ENCODE peak calls at places on chromosomes 3 and 15, in ten cellular contexts. H is WERI-Rb-1; X is CD4-positive, alpha-beta memory T cell; Y is left ventricle myocardium inferior; E is K562; U is CD8-positive, alpha-beta memory T cell; W is left lung; T is CD4-positive, alpha-beta T cell; N is uterus; K is cardiac muscle cell. P is an unnamed sample.

GRCh38 chr3:169907476-169907875 is 3.9 kb upstream of the SAMD7 start:
- DNase-seq in H (no peak), X (no peak), Y (no peak), E (no peak), U (no peak), W (no peak), T (no peak), N (no peak), K (no peak), P (no peak)

GRCh38 chr3:52446631-52447511 is 2.0 kb upstream of the SEMA3G start:
- DNase-seq in H (peak; percentile 76), X (peak; percentile 64), Y (peak; percentile 60), E (peak; percentile 68), U (peak; percentile 79), W (no peak), T (peak; percentile 65), N (peak; percentile 62), K (peak; percentile 80), P (no peak)

GRCh38 chr15:96720251-96720650 is 389.8 kb downstream of the NR2F2 start:
- DNase-seq in H (no peak), X (no peak), Y (no peak), E (no peak), U (no peak), W (no peak), T (no peak), N (no peak), K (no peak), P (no peak)

GRCh38 chr15:88624156-88624970 is 3.2 kb downstream of the AEN start:
- DNase-seq in H (no peak), X (peak; percentile 76), Y (no peak), E (no peak), U (peak; percentile 61), W (no peak), T (peak; percentile 42), N (peak; percentile 46), K (peak; percentile 35), P (no peak)

GRCh38 chr3:65751123-65751700 is 287.5 kb downstream of the MAGI1 start:
- DNase-seq in H (peak; percentile 66), X (no peak), Y (peak; percentile 25), E (peak; percentile 26), U (no peak), W (no peak), T (no peak), N (peak; percentile 16), K (peak; percentile 79), P (no peak)

GRCh38 chr3:32440481-32441350 is 49.1 kb downstream of the CMTM7 start:
- DNase-seq in H (peak; percentile 33), X (no peak), Y (no peak), E (peak; percentile 3), U (no peak), W (no peak), T (no peak), N (no peak), K (no peak), P (no peak)

GRCh38 chr3:119380697-119381096 is 82.7 kb downstream of the TMEM39A start:
- DNase-seq in H (no peak), X (no peak), Y (no peak), E (no peak), U (no peak), W (no peak), T (no peak), N (no peak), K (no peak), P (no peak)

GRCh38 chr3:184688251-184688851 is 23.5 kb downstream of the MAGEF1 start:
- DNase-seq in H (no peak), X (no peak), Y (no peak), E (no peak), U (no peak), W (no peak), T (no peak), N (peak; percentile 70), K (no peak), P (no peak)

GRCh38 chr3:183428140-183429023 is at the start of gene MCF2L2:
- DNase-seq in H (peak; percentile 61), X (peak; percentile 82), Y (peak; percentile 78), E (peak; percentile 85), U (peak; percentile 84), W (peak; percentile 58), T (peak; percentile 66), N (peak; percentile 23), K (peak; percentile 80), P (no peak)

GRCh38 chr3:123633530-123633929 is 48.7 kb upstream of the HACD2 start:
- DNase-seq in H (no peak), X (no peak), Y (no peak), E (no peak), U (no peak), W (no peak), T (no peak), N (no peak), K (no peak), P (no peak)

GRCh38 chr3:120645083-120645800 is 36.8 kb downstream of the HGD start:
- DNase-seq in H (no peak), X (no peak), Y (no peak), E (no peak), U (no peak), W (no peak), T (no peak), N (no peak), K (no peak), P (no peak)

GRCh38 chr3:31027191-31027761 is 132.8 kb upstream of the GADL1 start:
- DNase-seq in H (no peak), X (no peak), Y (no peak), E (no peak), U (no peak), W (no peak), T (no peak), N (no peak), K (no peak), P (no peak)

GRCh38 chr3:154182322-154182922 is 61.2 kb downstream of the ARHGEF26 start:
- DNase-seq in H (no peak), X (no peak), Y (no peak), E (no peak), U (no peak), W (no peak), T (no peak), N (no peak), K (no peak), P (no peak)

GRCh38 chr15:53472883-53473282 is 286.6 kb downstream of the WDR72 start:
- DNase-seq in H (no peak), X (no peak), Y (no peak), E (no peak), U (no peak), W (no peak), T (no peak), N (no peak), K (no peak), P (no peak)

GRCh38 chr3:29286841-29287240 is 6.0 kb downstream of the RBMS3 start:
- DNase-seq in H (no peak), X (no peak), Y (no peak), E (no peak), U (no peak), W (no peak), T (no peak), N (no peak), K (no peak), P (no peak)

GRCh38 chr15:101618056-101618455 is 34.1 kb downstream of the TM2D3 start:
- DNase-seq in H (no peak), X (no peak), Y (no peak), E (no peak), U (no peak), W (no peak), T (no peak), N (no peak), K (no peak), P (no peak)

GRCh38 chr15:101617390-101617965 is 34.7 kb downstream of the TM2D3 start:
- DNase-seq in H (no peak), X (no peak), Y (peak; percentile 36), E (no peak), U (no peak), W (no peak), T (no peak), N (no peak), K (no peak), P (no peak)

GRCh38 chr15:101619615-101619865 is 32.6 kb downstream of the TM2D3 start:
- DNase-seq in H (no peak), X (no peak), Y (no peak), E (no peak), U (no peak), W (no peak), T (no peak), N (no peak), K (no peak), P (no peak)

GRCh38 chr15:101620645-101621044 is 31.5 kb downstream of the TM2D3 start:
- DNase-seq in H (no peak), X (no peak), Y (no peak), E (no peak), U (no peak), W (no peak), T (no peak), N (no peak), K (peak; percentile 40), P (no peak)

GRCh38 chr15:101618861-101619614 is 33.1 kb downstream of the TM2D3 start:
- DNase-seq in H (no peak), X (no peak), Y (no peak), E (no peak), U (no peak), W (no peak), T (no peak), N (no peak), K (no peak), P (no peak)
- H3K9me3 ChIP-seq in H (no peaks in the 10 kb centered on the region), X (no peaks in the 10 kb centered on the region), Y (peaks cover 7% of the 10 kb centered on the region), E (peaks cover 10% of the 10 kb centered on the region), U (no peaks in the 10 kb centered on the region), W (peaks cover 9% of the 10 kb centered on the region), T (no peaks in the 10 kb centered on the region), N (no peaks in the 10 kb centered on the region), K (no peaks in the 10 kb centered on the region), P (peaks cover 5% of the 10 kb centered on the region)

GRCh38 chr3:136280961-136281360 is 30.8 kb downstream of the PCCB start:
- DNase-seq in H (no peak), X (no peak), Y (no peak), E (no peak), U (no peak), W (no peak), T (no peak), N (no peak), K (no peak), P (no peak)
- H3K9me3 ChIP-seq in H (peaks cover 2% of the 10 kb centered on the region), X (no peaks in the 10 kb centered on the region), Y (peaks cover 30% of the 10 kb centered on the region), E (peaks cover 4% of the 10 kb centered on the region), U (peaks cover 11% of the 10 kb centered on the region), W (peaks cover 19% of the 10 kb centered on the region), T (peaks cover 11% of the 10 kb centered on the region), N (no peaks in the 10 kb centered on the region), K (no peaks in the 10 kb centered on the region), P (peaks cover 29% of the 10 kb centered on the region)

GRCh38 chr15:39613271-39613670 is 32.4 kb downstream of the THBS1 start:
- DNase-seq in H (no peak), X (no peak), Y (no peak), E (no peak), U (no peak), W (no peak), T (no peak), N (no peak), K (no peak), P (no peak)
- H3K9me3 ChIP-seq in H (peaks cover 4% of the 10 kb centered on the region), X (peaks cover 3% of the 10 kb centered on the region), Y (peaks cover 52% of the 10 kb centered on the region), E (no peaks in the 10 kb centered on the region), U (peaks cover 9% of the 10 kb centered on the region), W (peaks cover 44% of the 10 kb centered on the region), T (peaks cover 22% of the 10 kb centered on the region), N (no peaks in the 10 kb centered on the region), K (no peaks in the 10 kb centered on the region), P (peaks cover 5% of the 10 kb centered on the region)

DNA sequence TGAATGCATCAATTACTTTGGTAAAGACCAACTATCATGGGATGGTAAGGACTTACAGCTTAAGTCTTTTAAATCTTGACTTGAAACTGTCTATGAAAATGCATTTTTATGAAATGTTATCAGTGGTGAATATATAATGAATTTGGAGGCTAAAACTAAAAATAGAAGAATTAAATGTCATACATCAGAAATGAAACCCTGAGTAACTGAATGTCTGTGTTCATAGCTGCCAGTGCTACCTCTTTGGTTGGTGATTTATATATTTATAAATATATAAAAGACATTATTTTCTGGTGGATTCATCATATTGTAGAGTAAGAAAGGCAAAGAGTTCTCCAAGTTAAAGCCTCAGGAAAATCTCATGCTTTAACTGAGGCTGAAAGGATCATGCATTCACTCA is 12.2 kb downstream of the SLC12A6 start:
- DNase-seq in H (no peak), X (no peak), Y (no peak), E (no peak), U (no peak), W (no peak), T (no peak), N (no peak), K (no peak), P (no peak)
- H3K9me3 ChIP-seq in H (no peaks in the 10 kb centered on the region), X (no peaks in the 10 kb centered on the region), Y (no peaks in the 10 kb centered on the region), E (no peaks in the 10 kb centered on the region), U (no peaks in the 10 kb centered on the region), W (no peaks in the 10 kb centered on the region), T (no peaks in the 10 kb centered on the region), N (no peaks in the 10 kb centered on the region), K (no peaks in the 10 kb centered on the region), P (no peaks in the 10 kb centered on the region)